ENCODE peak calls at places on chromosomes 6 and 20, in ten cellular contexts. U is left cardiac atrium; H is lung; P is AG10803; A is effector memory CD8-positive, alpha-beta T cell; R is A549; Q is psoas muscle; X is HL-60; C is dermis microvascular lymphatic vessel endothelial cell; T is H9. S is an unnamed sample.
A peak's percentile ranks its signal among the peaks of the same experiment; 100 is the strongest.

GRCh38 chr6:39430968-39431523 is 108.5 kb upstream of the KCNK16 start:
- DNase-seq in P (peak; percentile 73), H (peak; percentile 63), T (peak; percentile 62), U (peak; percentile 71), X (peak; percentile 3), A (no peak), R (no peak), Q (peak; percentile 85), C (peak; percentile 18), S (no peak)

GRCh38 chr6:158972241-158973233 is 27.5 kb downstream of the RSPH3 start:
- DNase-seq in C (peak; percentile 66), Q (no peak), H (no peak), T (no peak), P (peak; percentile 66), U (no peak), A (no peak), X (no peak), R (peak; percentile 58), S (no peak)

GRCh38 chr20:36647194-36648121 is 1.5 kb upstream of the SLA2 start:
- DNase-seq in T (no peak), X (no peak), C (no peak), A (no peak), H (no peak), R (no peak), Q (no peak), U (no peak), P (no peak), S (no peak)

GRCh38 chr20:52060794-52061714 is 130.5 kb downstream of the ZFP64 start:
- DNase-seq in X (no peak), T (peak; percentile 64), U (no peak), C (peak; percentile 85), H (no peak), Q (no peak), R (peak; percentile 70), A (no peak), P (peak; percentile 43), S (no peak)

GRCh38 chr20:40860487-40860902 is 168.1 kb upstream of the TOP1 start:
- DNase-seq in A (no peak), P (peak; percentile 58), X (no peak), C (no peak), H (no peak), U (no peak), T (no peak), R (no peak), Q (no peak), S (no peak)

GRCh38 chr6:3317741-3318211 is 59.0 kb downstream of the PSMG4 start:
- DNase-seq in Q (peak; percentile 80), T (no peak), X (no peak), A (no peak), P (peak; percentile 36), R (no peak), H (peak; percentile 46), C (no peak), U (no peak), S (peak; percentile 47)

GRCh38 chr20:53847118-53847842 is 223.1 kb downstream of the BCAS1 start:
- DNase-seq in U (no peak), T (no peak), Q (no peak), C (no peak), H (no peak), R (no peak), A (no peak), X (peak; percentile 83), P (no peak), S (no peak)

GRCh38 chr6:51959744-51960383 is 127.5 kb downstream of the PKHD1 start:
- DNase-seq in P (peak; percentile 59), C (peak; percentile 68), R (peak; percentile 62), U (peak; percentile 61), T (peak; percentile 77), Q (peak; percentile 59), X (peak; percentile 64), H (peak; percentile 70), A (no peak), S (no peak)

GRCh38 chr20:3748073-3748472 is 15.6 kb downstream of the HSPA12B start:
- DNase-seq in P (no peak), C (no peak), Q (no peak), R (no peak), T (no peak), H (no peak), A (no peak), U (no peak), X (no peak), S (no peak)

GRCh38 chr20:57664476-57664875 is 44.2 kb upstream of the ZBP1 start:
- DNase-seq in P (no peak), T (no peak), A (no peak), Q (peak; percentile 20), H (no peak), C (no peak), U (peak; percentile 21), R (no peak), X (no peak), S (no peak)

GRCh38 chr6:141107562-141108160 is 1025.1 kb upstream of the GJE1 start:
- DNase-seq in X (no peak), P (peak; percentile 43), A (no peak), T (no peak), H (no peak), C (peak; percentile 82), Q (no peak), R (no peak), U (no peak), S (no peak)

GRCh38 chr6:20847904-20848303 is 313.6 kb downstream of the CDKAL1 start:
- DNase-seq in R (no peak), A (no peak), T (no peak), C (no peak), H (no peak), Q (no peak), P (no peak), U (no peak), X (no peak), S (no peak)

GRCh38 chr6:115393821-115394220 is 666.9 kb downstream of the FRK start:
- DNase-seq in R (no peak), A (no peak), H (no peak), P (no peak), U (no peak), X (no peak), C (no peak), Q (peak; percentile 45), T (no peak), S (no peak)

GRCh38 chr20:43921227-43921780 is 6.7 kb downstream of the TOX2 start:
- DNase-seq in P (no peak), C (no peak), U (no peak), Q (no peak), X (no peak), H (no peak), R (no peak), A (no peak), T (no peak), S (no peak)

GRCh38 chr6:56343295-56343694 is 95.9 kb upstream of the COL21A1 start:
- DNase-seq in Q (no peak), R (no peak), U (no peak), T (no peak), C (no peak), H (no peak), A (no peak), X (no peak), P (peak; percentile 84), S (no peak)

GRCh38 chr6:112595201-112595600 is 248.1 kb downstream of the RFPL4B start:
- DNase-seq in T (no peak), C (no peak), R (no peak), U (no peak), P (no peak), X (no peak), H (no peak), A (no peak), Q (no peak), S (no peak)

GRCh38 chr6:46848684-46849360 is 55.6 kb downstream of the MEP1A start:
- DNase-seq in A (peak; percentile 27), R (peak; percentile 70), X (peak; percentile 63), Q (peak; percentile 89), H (peak; percentile 85), U (peak; percentile 90), T (peak; percentile 91), P (peak; percentile 62), C (peak; percentile 88), S (peak; percentile 84)

GRCh38 chr6:32218167-32218566 is 5.7 kb downstream of the NOTCH4 start:
- DNase-seq in R (no peak), Q (no peak), H (no peak), X (no peak), U (no peak), T (no peak), P (no peak), C (no peak), A (no peak), S (no peak)

GRCh38 chr6:37173573-37174195 is 3.7 kb downstream of the PIM1 start:
- DNase-seq in H (no peak), T (no peak), X (no peak), Q (no peak), A (no peak), P (no peak), C (no peak), R (no peak), U (no peak), S (no peak)

GRCh38 chr20:48246391-48246790 is 461.1 kb upstream of the SULF2 start:
- DNase-seq in H (no peak), T (no peak), P (no peak), A (no peak), U (no peak), R (no peak), C (no peak), Q (no peak), X (no peak), S (no peak)

GRCh38 chr20:49887828-49888340 is 27.4 kb downstream of the SPATA2 start:
- DNase-seq in A (no peak), H (no peak), X (no peak), R (no peak), T (no peak), C (no peak), Q (no peak), U (no peak), P (no peak), S (no peak)

GRCh38 chr6:148164645-148165044 is 178.0 kb upstream of the SASH1 start:
- DNase-seq in R (no peak), X (no peak), C (peak; percentile 28), H (no peak), A (no peak), T (no peak), Q (no peak), U (no peak), P (no peak), S (no peak)

GRCh38 chr6:44549516-44549915 is 162.0 kb downstream of the CDC5L start:
- DNase-seq in U (no peak), P (no peak), A (no peak), C (no peak), T (no peak), R (no peak), X (no peak), Q (no peak), H (no peak), S (no peak)

GRCh38 chr6:89509719-89510339 is 76.9 kb downstream of the ANKRD6 start:
- DNase-seq in R (no peak), T (no peak), X (no peak), U (no peak), H (no peak), C (no peak), Q (no peak), A (no peak), P (no peak), S (no peak)

GRCh38 chr20:63484236-63484635 is 11.8 kb upstream of the KCNQ2 start:
- DNase-seq in U (no peak), X (no peak), C (no peak), R (no peak), Q (peak; percentile 57), T (no peak), H (no peak), P (no peak), A (no peak), S (no peak)

GRCh38 chr20:53186630-53187029 is 214.5 kb downstream of the TSHZ2 start:
- DNase-seq in Q (no peak), R (no peak), H (no peak), T (no peak), P (no peak), X (no peak), A (no peak), C (no peak), U (no peak), S (no peak)

GRCh38 chr6:127939442-127940066 is 38.7 kb upstream of the THEMIS start:
- DNase-seq in R (no peak), C (peak; percentile 10), U (no peak), H (no peak), A (no peak), X (no peak), Q (no peak), T (no peak), P (peak; percentile 51), S (no peak)

GRCh38 chr6:161091972-161092701 is 100.6 kb downstream of the MAP3K4 start:
- DNase-seq in X (no peak), A (no peak), T (no peak), P (peak; percentile 76), U (no peak), Q (no peak), C (no peak), R (no peak), H (no peak), S (no peak)